ENCODE peak calls at places on chromosomes 3 and 15, in four cellular contexts. E is CD8-positive, alpha-beta T cell; P is GM10248; U is NCI-H1417. C is an unnamed sample.

GRCh38 chr3:157131861-157132260 is 28.1 kb downstream of the CCNL1 start:
- DNase-seq in P (no peak), U (no peak), E (no peak), C (no peak)

GRCh38 chr15:48147358-48147757 is 26.6 kb downstream of the SLC24A5 start:
- DNase-seq in P (no peak), E (no peak), U (no peak), C (no peak)

GRCh38 chr3:64437126-64437525 is 211.9 kb upstream of the PRICKLE2 start:
- DNase-seq in U (peak; percentile 80), E (no peak), P (no peak), C (no peak)

GRCh38 chr3:172307143-172307560 is 141.1 kb downstream of the GHSR start:
- DNase-seq in U (no peak), P (no peak), E (no peak), C (no peak)

GRCh38 chr3:129311054-129311902 is 32.6 kb downstream of the HMCES start:
- DNase-seq in E (no peak), U (peak; percentile 45), P (no peak), C (no peak)

GRCh38 chr15:67116742-67117141 is 51.3 kb downstream of the SMAD3 start:
- DNase-seq in E (peak; percentile 34), U (no peak), P (no peak), C (no peak)

GRCh38 chr15:77665530-77666295 is 33.0 kb upstream of the LINGO1 start:
- DNase-seq in E (no peak), U (no peak), P (no peak), C (no peak)

GRCh38 chr15:90838066-90838465 is 30.3 kb upstream of the FURIN start:
- DNase-seq in E (peak; percentile 96), P (no peak), U (no peak), C (peak; percentile 82)

GRCh38 chr15:32738677-32739076 is 20.9 kb downstream of the GREM1 start:
- DNase-seq in U (no peak), E (no peak), P (no peak), C (no peak)

GRCh38 chr3:129001101-129001816 is at the start of gene EFCC1:
- DNase-seq in E (no peak), P (no peak), U (no peak), C (no peak)

GRCh38 chr3:195041871-195042740 is 228.9 kb downstream of the XXYLT1 start:
- DNase-seq in P (no peak), U (no peak), E (no peak), C (no peak)

GRCh38 chr15:97730315-97730714 is 230.2 kb upstream of the ARRDC4 start:
- DNase-seq in E (no peak), P (no peak), U (no peak), C (no peak)

GRCh38 chr3:147903037-147903436 is 493.9 kb downstream of the ZIC1 start:
- DNase-seq in P (no peak), E (no peak), U (peak; percentile 16), C (no peak)

GRCh38 chr3:99708207-99708745 is 69.9 kb downstream of the COL8A1 start:
- DNase-seq in P (no peak), U (no peak), E (no peak), C (no peak)

GRCh38 chr3:45647148-45647619 is 42.0 kb upstream of the SACM1L start:
- DNase-seq in U (no peak), P (no peak), E (no peak), C (no peak)

GRCh38 chr15:71366926-71367325 is 251.7 kb downstream of the THSD4 start:
- DNase-seq in E (no peak), U (no peak), P (no peak), C (no peak)

GRCh38 chr3:10137178-10137577 is 4.4 kb upstream of the VHL start:
- DNase-seq in P (no peak), E (no peak), U (no peak), C (no peak)

GRCh38 chr15:65373163-65373651 is 4.6 kb downstream of the IGDCC3 start:
- DNase-seq in E (no peak), U (no peak), P (no peak), C (no peak)

GRCh38 chr15:74857082-74857655 is 14.2 kb upstream of the ULK3 start:
- DNase-seq in U (no peak), P (peak; percentile 70), E (no peak), C (no peak)

GRCh38 chr15:85551221-85551832 is 170.9 kb downstream of the AKAP13 start:
- DNase-seq in U (peak; percentile 13), P (no peak), E (no peak), C (no peak)

GRCh38 chr3:110314512-110315114 is 757.0 kb upstream of the NECTIN3 start:
- DNase-seq in U (peak; percentile 76), P (peak; percentile 27), E (peak; percentile 41), C (peak; percentile 19)

GRCh38 chr3:10937141-10937825 is 55.3 kb upstream of the SLC6A1 start:
- DNase-seq in P (no peak), U (no peak), E (no peak), C (no peak)

GRCh38 chr3:79184226-79184625 is 583.6 kb downstream of the ROBO1 start:
- DNase-seq in U (peak; percentile 4), P (no peak), E (no peak), C (no peak)

C was measured in natural killer cell.